ENCODE peak calls at places on chromosome X, in five cellular contexts. J, A, L, X and D are unnamed samples.

GRCh38 chrX:119272882-119273806 is 37.1 kb downstream of the PGRMC1 start:
- DNase-seq in J (no peak), A (no peak), L (peak), X (no peak), D (peak)

GRCh38 chrX:17689971-17690409 is 47.3 kb upstream of the SCML1 start:
- DNase-seq in J (peak), A (no peak), L (peak), X (peak), D (peak)

GRCh38 chrX:87878926-87879325 is 361.3 kb downstream of the KLHL4 start:
- DNase-seq in J (no peak), A (no peak), L (no peak), X (no peak), D (no peak)

GRCh38 chrX:134184936-134185335 is 52.0 kb upstream of the CCDC160 start:
- DNase-seq in J (no peak), A (no peak), L (no peak), X (no peak), D (no peak)

GRCh38 chrX:65871671-65872311 is 168.1 kb downstream of the VSIG4 start:
- DNase-seq in J (no peak), A (no peak), L (no peak), X (no peak), D (no peak)

GRCh38 chrX:74536142-74537010 is 78.0 kb downstream of the RLIM start:
- DNase-seq in J (peak), A (no peak), L (peak), X (peak), D (peak)

GRCh38 chrX:124343016-124343415 is 3.3 kb upstream of the SH2D1A start:
- DNase-seq in J (no peak), A (no peak), L (no peak), X (no peak), D (no peak)

GRCh38 chrX:46611658-46612362 is 38.2 kb downstream of the CHST7 start:
- DNase-seq in J (no peak), A (no peak), L (no peak), X (no peak), D (no peak)

GRCh38 chrX:110167952-110168451 is 149.9 kb downstream of the AMMECR1 start:
- DNase-seq in J (peak), A (no peak), L (no peak), X (peak), D (peak)

GRCh38 chrX:145923376-145923775 is 105.7 kb downstream of the SLITRK2 start:
- DNase-seq in J (no peak), A (no peak), L (no peak), X (no peak), D (no peak)

GRCh38 chrX:19743386-19743785 is 144.0 kb downstream of the SH3KBP1 start:
- DNase-seq in J (no peak), A (no peak), L (no peak), X (no peak), D (no peak)

GRCh38 chrX:16822723-16823122 is 36.5 kb downstream of the TXLNG start:
- DNase-seq in J (peak), A (no peak), L (no peak), X (no peak), D (peak)

GRCh38 chrX:154599531-154599930 is 14.6 kb downstream of the CTAG1A start:
- DNase-seq in J (no peak), A (no peak), L (no peak), X (no peak), D (no peak)

GRCh38 chrX:56968980-56969379 is 26.4 kb downstream of the SPIN3 start:
- DNase-seq in J (peak), A (no peak), L (no peak), X (no peak), D (peak)

GRCh38 chrX:38278682-38279081 is 48.6 kb downstream of the RPGR start:
- DNase-seq in J (no peak), A (no peak), L (no peak), X (no peak), D (no peak)

GRCh38 chrX:3345281-3346081 is 971 bp downstream of the MXRA5 start:
- DNase-seq in J (no peak), A (no peak), L (peak), X (peak), D (peak)

GRCh38 chrX:13747836-13748235 is 13.3 kb downstream of the OFD1 start:
- DNase-seq in J (peak), A (no peak), L (peak), X (no peak), D (peak)

GRCh38 chrX:64202808-64203320 is 2.6 kb downstream of the AMER1 start:
- DNase-seq in J (no peak), A (no peak), L (no peak), X (no peak), D (no peak)

GRCh38 chrX:47358387-47359065 is 11.9 kb upstream of the ZNF157 start:
- DNase-seq in J (no peak), A (no peak), L (no peak), X (no peak), D (peak)

GRCh38 chrX:104695593-104695992 is 129.6 kb downstream of the IL1RAPL2 start:
- DNase-seq in J (no peak), A (no peak), L (no peak), X (no peak), D (no peak)

GRCh38 chrX:33339219-33339618 is 127.9 kb upstream of the DMD start:
- DNase-seq in J (no peak), A (no peak), L (no peak), X (no peak), D (no peak)

GRCh38 chrX:19793471-19793870 is 93.9 kb downstream of the SH3KBP1 start:
- DNase-seq in J (no peak), A (no peak), L (no peak), X (no peak), D (no peak)